ENCODE peak calls at places on chromosomes 5 and 9, in five cellular contexts. One of them, this sample, is unnamed.

GRCh38 chr9:27033815-27034403 is 28.4 kb upstream of the LRRC19 start:
- DNase-seq in right lobe of liver: no peak
- DNase-seq in bronchial epithelial cell: peak
- DNase-seq in fibroblast of lung: peak
- DNase-seq in nephron progenitor cell: peak
- DNase-seq in this sample: peak

GRCh38 chr5:79399046-79399445 is 114.9 kb downstream of the HOMER1 start:
- DNase-seq in right lobe of liver: no peak
- DNase-seq in bronchial epithelial cell: peak
- DNase-seq in fibroblast of lung: no peak
- DNase-seq in nephron progenitor cell: no peak
- DNase-seq in this sample: no peak

GRCh38 chr5:35194636-35195471 is 35.4 kb downstream of the PRLR start:
- DNase-seq in right lobe of liver: no peak
- DNase-seq in bronchial epithelial cell: no peak
- DNase-seq in fibroblast of lung: no peak
- DNase-seq in nephron progenitor cell: no peak
- DNase-seq in this sample: no peak

GRCh38 chr5:112630246-112631009 is 107.3 kb upstream of the APC start:
- DNase-seq in right lobe of liver: no peak
- DNase-seq in bronchial epithelial cell: peak
- DNase-seq in fibroblast of lung: no peak
- DNase-seq in nephron progenitor cell: no peak
- DNase-seq in this sample: peak

GRCh38 chr5:113495402-113495801 is 7.1 kb upstream of the MCC start:
- DNase-seq in right lobe of liver: no peak
- DNase-seq in bronchial epithelial cell: peak
- DNase-seq in fibroblast of lung: peak
- DNase-seq in nephron progenitor cell: no peak
- DNase-seq in this sample: no peak

GRCh38 chr5:172907657-172908056 is 51.6 kb upstream of the RPL26L1 start:
- DNase-seq in right lobe of liver: no peak
- DNase-seq in bronchial epithelial cell: no peak
- DNase-seq in fibroblast of lung: no peak
- DNase-seq in nephron progenitor cell: no peak
- DNase-seq in this sample: no peak

GRCh38 chr9:134456740-134457315 is 130.6 kb downstream of the RXRA start:
- DNase-seq in right lobe of liver: no peak
- DNase-seq in bronchial epithelial cell: no peak
- DNase-seq in fibroblast of lung: no peak
- DNase-seq in nephron progenitor cell: no peak
- DNase-seq in this sample: no peak

GRCh38 chr9:91119679-91120078 is 242.0 kb downstream of the AUH start:
- DNase-seq in right lobe of liver: no peak
- DNase-seq in bronchial epithelial cell: peak
- DNase-seq in fibroblast of lung: peak
- DNase-seq in nephron progenitor cell: no peak
- DNase-seq in this sample: peak

GRCh38 chr5:135126688-135127603 is 92.9 kb upstream of the PITX1 start:
- DNase-seq in right lobe of liver: no peak
- DNase-seq in bronchial epithelial cell: peak
- DNase-seq in fibroblast of lung: no peak
- DNase-seq in nephron progenitor cell: no peak
- DNase-seq in this sample: no peak

GRCh38 chr9:27292646-27293045 is 4.3 kb downstream of the EQTN start:
- DNase-seq in right lobe of liver: no peak
- DNase-seq in bronchial epithelial cell: no peak
- DNase-seq in fibroblast of lung: no peak
- DNase-seq in nephron progenitor cell: no peak
- DNase-seq in this sample: peak

GRCh38 chr9:107587175-107587963 is 97.8 kb upstream of the KLF4 start:
- DNase-seq in right lobe of liver: peak
- DNase-seq in bronchial epithelial cell: peak
- DNase-seq in fibroblast of lung: no peak
- DNase-seq in nephron progenitor cell: no peak
- DNase-seq in this sample: no peak

GRCh38 chr9:128082173-128082572 is 14.1 kb downstream of the SLC25A25 start:
- DNase-seq in right lobe of liver: no peak
- DNase-seq in bronchial epithelial cell: peak
- DNase-seq in fibroblast of lung: no peak
- DNase-seq in nephron progenitor cell: no peak
- DNase-seq in this sample: no peak

GRCh38 chr5:112418412-112419049 is 546 bp downstream of the EPB41L4A start:
- DNase-seq in right lobe of liver: peak
- DNase-seq in bronchial epithelial cell: no peak
- DNase-seq in fibroblast of lung: peak
- DNase-seq in nephron progenitor cell: no peak
- DNase-seq in this sample: no peak

GRCh38 chr5:61334224-61335196 is 2.5 kb downstream of the ZSWIM6 start:
- DNase-seq in right lobe of liver: no peak
- DNase-seq in bronchial epithelial cell: peak
- DNase-seq in fibroblast of lung: peak
- DNase-seq in nephron progenitor cell: peak
- DNase-seq in this sample: peak

GRCh38 chr9:6944093-6944551 is 186.3 kb downstream of the KDM4C start:
- DNase-seq in right lobe of liver: no peak
- DNase-seq in bronchial epithelial cell: peak
- DNase-seq in fibroblast of lung: peak
- DNase-seq in nephron progenitor cell: no peak
- DNase-seq in this sample: peak

GRCh38 chr5:111741270-111741669 is 15.7 kb downstream of the NREP start:
- DNase-seq in right lobe of liver: no peak
- DNase-seq in bronchial epithelial cell: peak
- DNase-seq in fibroblast of lung: peak
- DNase-seq in nephron progenitor cell: no peak
- DNase-seq in this sample: no peak

GRCh38 chr9:90499741-90500140 is 142.9 kb downstream of the DIRAS2 start:
- DNase-seq in right lobe of liver: no peak
- DNase-seq in bronchial epithelial cell: no peak
- DNase-seq in fibroblast of lung: no peak
- DNase-seq in nephron progenitor cell: no peak
- DNase-seq in this sample: no peak

GRCh38 chr5:109688647-109688998 is 1.1 kb upstream of the MAN2A1 start:
- DNase-seq in right lobe of liver: no peak
- DNase-seq in bronchial epithelial cell: no peak
- DNase-seq in fibroblast of lung: peak
- DNase-seq in nephron progenitor cell: no peak
- DNase-seq in this sample: no peak

GRCh38 chr9:129400001-129400970 is 220.6 kb downstream of the C9orf50 start:
- DNase-seq in right lobe of liver: peak
- DNase-seq in bronchial epithelial cell: no peak
- DNase-seq in fibroblast of lung: no peak
- DNase-seq in nephron progenitor cell: no peak
- DNase-seq in this sample: no peak

GRCh38 chr5:124203308-124203707 is 543.1 kb downstream of the ZNF608 start:
- DNase-seq in right lobe of liver: no peak
- DNase-seq in bronchial epithelial cell: no peak
- DNase-seq in fibroblast of lung: no peak
- DNase-seq in nephron progenitor cell: no peak
- DNase-seq in this sample: no peak

GRCh38 chr9:37029304-37029775 is 4.7 kb downstream of the PAX5 start:
- DNase-seq in right lobe of liver: no peak
- DNase-seq in bronchial epithelial cell: no peak
- DNase-seq in fibroblast of lung: no peak
- DNase-seq in nephron progenitor cell: peak
- DNase-seq in this sample: no peak

GRCh38 chr9:137485343-137486140 is 26.4 kb upstream of the NSMF start:
- DNase-seq in right lobe of liver: no peak
- DNase-seq in bronchial epithelial cell: no peak
- DNase-seq in fibroblast of lung: no peak
- DNase-seq in nephron progenitor cell: no peak
- DNase-seq in this sample: no peak

GRCh38 chr5:1386274-1386717 is 41.4 kb upstream of the CLPTM1L start:
- DNase-seq in right lobe of liver: peak
- DNase-seq in bronchial epithelial cell: peak
- DNase-seq in fibroblast of lung: peak
- DNase-seq in nephron progenitor cell: peak
- DNase-seq in this sample: peak

GRCh38 chr5:169923988-169924387 is 56.3 kb downstream of the INSYN2B start:
- DNase-seq in right lobe of liver: no peak
- DNase-seq in bronchial epithelial cell: no peak
- DNase-seq in fibroblast of lung: no peak
- DNase-seq in nephron progenitor cell: peak
- DNase-seq in this sample: no peak

GRCh38 chr5:143636951-143637528 is 174.9 kb upstream of the HMHB1 start:
- DNase-seq in right lobe of liver: no peak
- DNase-seq in bronchial epithelial cell: no peak
- DNase-seq in fibroblast of lung: peak
- DNase-seq in nephron progenitor cell: no peak
- DNase-seq in this sample: no peak

GRCh38 chr9:73165911-73166310 is 14.2 kb downstream of the ANXA1 start:
- DNase-seq in right lobe of liver: no peak
- DNase-seq in bronchial epithelial cell: peak
- DNase-seq in fibroblast of lung: no peak
- DNase-seq in nephron progenitor cell: no peak
- DNase-seq in this sample: no peak

GRCh38 chr9:110443146-110443877 is 105.6 kb upstream of the TXNDC8 start:
- DNase-seq in right lobe of liver: no peak
- DNase-seq in bronchial epithelial cell: peak
- DNase-seq in fibroblast of lung: peak
- DNase-seq in nephron progenitor cell: no peak
- DNase-seq in this sample: peak

GRCh38 chr5:133690746-133691145 is 78.4 kb upstream of the FSTL4 start:
- DNase-seq in right lobe of liver: no peak
- DNase-seq in bronchial epithelial cell: no peak
- DNase-seq in fibroblast of lung: no peak
- DNase-seq in nephron progenitor cell: no peak
- DNase-seq in this sample: no peak

GRCh38 chr5:89024082-89024481 is 141.1 kb upstream of the MEF2C start:
- DNase-seq in right lobe of liver: no peak
- DNase-seq in bronchial epithelial cell: no peak
- DNase-seq in fibroblast of lung: no peak
- DNase-seq in nephron progenitor cell: no peak
- DNase-seq in this sample: no peak

GRCh38 chr5:150224483-150225027 is 34.7 kb downstream of the SLC6A7 start:
- DNase-seq in right lobe of liver: no peak
- DNase-seq in bronchial epithelial cell: no peak
- DNase-seq in fibroblast of lung: no peak
- DNase-seq in nephron progenitor cell: peak
- DNase-seq in this sample: peak

GRCh38 chr9:34318163-34318790 is 10.8 kb downstream of the KIF24 start:
- DNase-seq in right lobe of liver: no peak
- DNase-seq in bronchial epithelial cell: no peak
- DNase-seq in fibroblast of lung: no peak
- DNase-seq in nephron progenitor cell: no peak
- DNase-seq in this sample: no peak

GRCh38 chr9:113987526-113987925 is 90.6 kb downstream of the AMBP start:
- DNase-seq in right lobe of liver: no peak
- DNase-seq in bronchial epithelial cell: no peak
- DNase-seq in fibroblast of lung: no peak
- DNase-seq in nephron progenitor cell: no peak
- DNase-seq in this sample: no peak
- TF ChIP-seq CTCF in right lobe of liver: no peak
- TF ChIP-seq CTCF in bronchial epithelial cell: no peak
- TF ChIP-seq CTCF in fibroblast of lung: no peak
- TF ChIP-seq CTCF in nephron progenitor cell: no peak
- TF ChIP-seq CTCF in this sample: no peak

GRCh38 chr9:9389904-9390303 is 1222.9 kb downstream of the PTPRD start:
- DNase-seq in right lobe of liver: no peak
- DNase-seq in bronchial epithelial cell: no peak
- DNase-seq in fibroblast of lung: no peak
- DNase-seq in nephron progenitor cell: no peak
- DNase-seq in this sample: no peak

GRCh38 chr9:9392755-9393154 is 1220.0 kb downstream of the PTPRD start:
- DNase-seq in right lobe of liver: no peak
- DNase-seq in bronchial epithelial cell: no peak
- DNase-seq in fibroblast of lung: no peak
- DNase-seq in nephron progenitor cell: no peak
- DNase-seq in this sample: no peak

DNA sequence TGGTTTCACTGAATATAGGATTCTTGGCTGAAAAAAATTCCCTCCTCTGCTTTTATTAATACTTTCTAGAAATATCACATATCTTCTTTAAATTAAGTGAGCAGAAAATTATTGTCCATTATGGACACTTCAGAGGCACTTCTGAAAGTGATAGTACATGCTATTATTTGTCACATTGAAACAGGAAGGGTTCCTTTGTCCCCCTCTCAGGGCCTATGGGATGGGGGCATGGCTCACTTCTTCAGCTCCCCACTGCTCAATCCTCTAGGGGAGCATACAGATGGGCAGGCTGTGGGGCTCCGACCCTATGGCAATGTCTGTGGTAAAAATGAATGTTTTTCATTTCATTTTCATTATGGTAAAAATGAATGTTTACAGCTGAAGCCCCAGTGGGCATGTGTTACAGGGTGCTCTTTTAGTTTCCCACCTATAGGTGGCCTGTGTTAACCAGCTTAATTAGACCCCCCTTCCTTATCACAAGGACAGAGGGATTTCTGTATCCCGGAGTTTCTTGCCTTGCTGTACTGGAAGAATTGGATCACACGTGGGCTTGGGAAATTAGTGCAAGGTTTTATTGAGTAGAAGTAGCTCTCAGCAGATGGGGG is 1225.2 kb downstream of the PTPRD start:
- DNase-seq in right lobe of liver: no peak
- DNase-seq in bronchial epithelial cell: no peak
- DNase-seq in fibroblast of lung: no peak
- DNase-seq in nephron progenitor cell: no peak
- DNase-seq in this sample: no peak
- TF ChIP-seq CTCF in right lobe of liver: no peak
- TF ChIP-seq CTCF in bronchial epithelial cell: no peak
- TF ChIP-seq CTCF in fibroblast of lung: no peak
- TF ChIP-seq CTCF in nephron progenitor cell: no peak
- TF ChIP-seq CTCF in this sample: no peak

GRCh38 chr9:136016882-136017812 is 56.0 kb upstream of the UBAC1 start:
- DNase-seq in right lobe of liver: peak
- DNase-seq in bronchial epithelial cell: no peak
- DNase-seq in fibroblast of lung: no peak
- DNase-seq in nephron progenitor cell: no peak
- DNase-seq in this sample: no peak
- TF ChIP-seq CTCF in right lobe of liver: no peak
- TF ChIP-seq CTCF in bronchial epithelial cell: no peak
- TF ChIP-seq CTCF in fibroblast of lung: no peak
- TF ChIP-seq CTCF in nephron progenitor cell: no peak
- TF ChIP-seq CTCF in this sample: no peak

DNA sequence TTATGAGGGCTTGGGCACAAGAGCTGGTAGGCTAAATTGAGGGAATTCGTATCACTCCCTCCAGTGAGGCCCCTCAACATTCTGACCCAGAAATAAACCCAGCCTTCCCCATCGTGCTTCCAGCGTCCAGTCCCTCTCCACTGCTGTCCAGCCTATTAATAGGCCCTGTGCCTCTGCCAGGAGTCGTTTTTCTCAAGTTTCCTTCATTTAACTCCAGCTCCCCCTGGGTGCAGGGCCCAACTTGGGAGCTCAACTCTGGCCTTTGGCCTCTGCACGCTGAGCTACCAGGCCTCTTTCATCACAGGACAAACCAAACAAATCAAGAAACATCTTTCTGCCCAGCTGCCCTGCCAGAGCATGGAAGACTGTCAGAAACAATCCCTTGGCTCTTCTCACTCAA is 10.0 kb downstream of the HBEGF start:
- DNase-seq in right lobe of liver: peak
- DNase-seq in bronchial epithelial cell: no peak
- DNase-seq in fibroblast of lung: peak
- DNase-seq in nephron progenitor cell: no peak
- DNase-seq in this sample: no peak
- TF ChIP-seq CTCF in right lobe of liver: no peak
- TF ChIP-seq CTCF in bronchial epithelial cell: no peak
- TF ChIP-seq CTCF in fibroblast of lung: no peak
- TF ChIP-seq CTCF in nephron progenitor cell: no peak
- TF ChIP-seq CTCF in this sample: no peak

GRCh38 chr5:6378128-6379023 is at the start of gene MED10:
- DNase-seq in right lobe of liver: peak
- DNase-seq in bronchial epithelial cell: peak
- DNase-seq in fibroblast of lung: peak
- DNase-seq in nephron progenitor cell: peak
- DNase-seq in this sample: peak
- TF ChIP-seq CTCF in right lobe of liver: no peak
- TF ChIP-seq CTCF in bronchial epithelial cell: no peak
- TF ChIP-seq CTCF in fibroblast of lung: no peak
- TF ChIP-seq CTCF in nephron progenitor cell: no peak
- TF ChIP-seq CTCF in this sample: no peak